ENCODE peak calls at places on chromosomes 5 and 9, in five cellular contexts. One of them, this sample, is unnamed.

GRCh38 chr5:172347653-172348052 is 64.1 kb upstream of the UBTD2 start:
- DNase-seq in left ventricle myocardium inferior: no peak
- DNase-seq in KG1: no peak
- DNase-seq in hippocampal formation: no peak
- DNase-seq in sigmoid colon: no peak
- DNase-seq in this sample: no peak

GRCh38 chr5:73121109-73121443 is 701 bp downstream of the TMEM171 start:
- DNase-seq in left ventricle myocardium inferior: no peak
- DNase-seq in KG1: no peak
- DNase-seq in hippocampal formation: no peak
- DNase-seq in sigmoid colon: no peak
- DNase-seq in this sample: no peak

GRCh38 chr5:1857256-1857600 is 25.5 kb downstream of the IRX4 start:
- DNase-seq in left ventricle myocardium inferior: no peak
- DNase-seq in KG1: no peak
- DNase-seq in hippocampal formation: no peak
- DNase-seq in sigmoid colon: no peak
- DNase-seq in this sample: no peak

GRCh38 chr9:100322954-100323536 is 29.7 kb downstream of the TEX10 start:
- DNase-seq in left ventricle myocardium inferior: no peak
- DNase-seq in KG1: no peak
- DNase-seq in hippocampal formation: peak; percentile 33
- DNase-seq in sigmoid colon: no peak
- DNase-seq in this sample: no peak

GRCh38 chr5:1732955-1733354 is 66.7 kb downstream of the MRPL36 start:
- DNase-seq in left ventricle myocardium inferior: no peak
- DNase-seq in KG1: no peak
- DNase-seq in hippocampal formation: no peak
- DNase-seq in sigmoid colon: no peak
- DNase-seq in this sample: no peak

GRCh38 chr9:94076557-94076956 is 7.7 kb upstream of the PTPDC1 start:
- DNase-seq in left ventricle myocardium inferior: no peak
- DNase-seq in KG1: no peak
- DNase-seq in hippocampal formation: no peak
- DNase-seq in sigmoid colon: no peak
- DNase-seq in this sample: no peak

GRCh38 chr9:91948423-91949292 is 1.4 kb downstream of the ROR2 start:
- DNase-seq in left ventricle myocardium inferior: peak; percentile 25
- DNase-seq in KG1: no peak
- DNase-seq in hippocampal formation: no peak
- DNase-seq in sigmoid colon: peak; percentile 92
- DNase-seq in this sample: peak; percentile 73

GRCh38 chr5:150321784-150322183 is 19.1 kb upstream of the ARSI start:
- DNase-seq in left ventricle myocardium inferior: no peak
- DNase-seq in KG1: no peak
- DNase-seq in hippocampal formation: no peak
- DNase-seq in sigmoid colon: no peak
- DNase-seq in this sample: no peak

GRCh38 chr9:129640086-129640870 is 1.7 kb downstream of the ASB6 start:
- DNase-seq in left ventricle myocardium inferior: no peak
- DNase-seq in KG1: no peak
- DNase-seq in hippocampal formation: no peak
- DNase-seq in sigmoid colon: no peak
- DNase-seq in this sample: no peak

GRCh38 chr5:56638061-56638621 is 177.2 kb upstream of the MAP3K1 start:
- DNase-seq in left ventricle myocardium inferior: no peak
- DNase-seq in KG1: no peak
- DNase-seq in hippocampal formation: no peak
- DNase-seq in sigmoid colon: no peak
- DNase-seq in this sample: no peak